ENCODE peak calls at places on chromosomes 1 and 21, in four cellular contexts. One of them, this sample, is unnamed.

GRCh38 chr21:46454634-46455390 is 3.9 kb upstream of the DIP2A start:
- DNase-seq in K562: no peak
- DNase-seq in SK-N-SH: no peak
- DNase-seq in HCT116: no peak
- DNase-seq in this sample: no peak

GRCh38 chr1:164188507-164188906 is 370.5 kb upstream of the PBX1 start:
- DNase-seq in SK-N-SH: no peak
- DNase-seq in HCT116: no peak
- DNase-seq in K562: no peak
- DNase-seq in this sample: no peak

GRCh38 chr1:85933901-85934300 is 222.7 kb downstream of the COL24A1 start:
- DNase-seq in SK-N-SH: no peak
- DNase-seq in HCT116: no peak
- DNase-seq in K562: no peak
- DNase-seq in this sample: no peak

GRCh38 chr1:107804134-107804533 is 160.8 kb downstream of the VAV3 start:
- DNase-seq in HCT116: no peak
- DNase-seq in SK-N-SH: no peak
- DNase-seq in K562: no peak
- DNase-seq in this sample: no peak

GRCh38 chr1:20346433-20346832 is 55.8 kb downstream of the VWA5B1 start:
- DNase-seq in HCT116: no peak
- DNase-seq in K562: no peak
- DNase-seq in SK-N-SH: no peak
- DNase-seq in this sample: no peak

GRCh38 chr1:236143104-236143948 is 987 bp downstream of the GPR137B start:
- DNase-seq in K562: no peak
- DNase-seq in SK-N-SH: peak; percentile 70
- DNase-seq in HCT116: no peak
- DNase-seq in this sample: no peak

GRCh38 chr21:34582506-34583150 is 32.3 kb downstream of the RCAN1 start:
- DNase-seq in HCT116: no peak
- DNase-seq in K562: peak; percentile 32
- DNase-seq in SK-N-SH: peak; percentile 17
- DNase-seq in this sample: peak; percentile 37

GRCh38 chr1:76209648-76210047 is 135.1 kb downstream of the ST6GALNAC3 start:
- DNase-seq in K562: no peak
- DNase-seq in HCT116: no peak
- DNase-seq in SK-N-SH: no peak
- DNase-seq in this sample: no peak

GRCh38 chr1:223341111-223341510 is 22.9 kb downstream of the SUSD4 start:
- DNase-seq in SK-N-SH: no peak
- DNase-seq in HCT116: no peak
- DNase-seq in K562: no peak
- DNase-seq in this sample: no peak

GRCh38 chr1:200980873-200981272 is 42.6 kb downstream of the KIF21B start:
- DNase-seq in SK-N-SH: no peak
- DNase-seq in HCT116: no peak
- DNase-seq in K562: no peak
- DNase-seq in this sample: no peak

GRCh38 chr1:225848044-225848955 is 33.9 kb downstream of the TMEM63A start:
- DNase-seq in HCT116: no peak
- DNase-seq in K562: peak; percentile 72
- DNase-seq in SK-N-SH: no peak
- DNase-seq in this sample: no peak

GRCh38 chr1:50658421-50659076 is 235.3 kb upstream of the DMRTA2 start:
- DNase-seq in K562: no peak
- DNase-seq in SK-N-SH: no peak
- DNase-seq in HCT116: no peak
- DNase-seq in this sample: peak; percentile 50

GRCh38 chr1:241844593-241844992 is 3.4 kb upstream of the EXO1 start:
- DNase-seq in SK-N-SH: no peak
- DNase-seq in HCT116: no peak
- DNase-seq in K562: no peak
- DNase-seq in this sample: no peak

GRCh38 chr21:39852726-39853510 is 14.3 kb upstream of the PCP4 start:
- DNase-seq in K562: no peak
- DNase-seq in HCT116: no peak
- DNase-seq in SK-N-SH: no peak
- DNase-seq in this sample: no peak

GRCh38 chr1:109266965-109267364 is 16.0 kb downstream of the PSRC1 start:
- DNase-seq in K562: no peak
- DNase-seq in SK-N-SH: no peak
- DNase-seq in HCT116: no peak
- DNase-seq in this sample: no peak

GRCh38 chr1:113141650-113142473 is 68.9 kb downstream of the LRIG2 start:
- DNase-seq in K562: peak; percentile 91
- DNase-seq in HCT116: no peak
- DNase-seq in SK-N-SH: no peak
- DNase-seq in this sample: no peak

GRCh38 chr1:108561731-108562326 is 1.9 kb downstream of the EEIG2 start:
- DNase-seq in HCT116: peak; percentile 72
- DNase-seq in K562: peak; percentile 63
- DNase-seq in SK-N-SH: peak; percentile 56
- DNase-seq in this sample: peak; percentile 66

GRCh38 chr1:145858238-145858936 is 494 bp downstream of the PIAS3 start:
- DNase-seq in HCT116: no peak
- DNase-seq in K562: peak; percentile 82
- DNase-seq in SK-N-SH: peak; percentile 83
- DNase-seq in this sample: no peak

GRCh38 chr1:226624526-226624925 is 76.0 kb downstream of the STUM start:
- DNase-seq in SK-N-SH: no peak
- DNase-seq in K562: no peak
- DNase-seq in HCT116: no peak
- DNase-seq in this sample: no peak

GRCh38 chr21:32947736-32948135 is 78.0 kb upstream of the OLIG2 start:
- DNase-seq in HCT116: no peak
- DNase-seq in SK-N-SH: no peak
- DNase-seq in K562: no peak
- DNase-seq in this sample: no peak

GRCh38 chr1:205616563-205617293 is 15.1 kb downstream of the ELK4 start:
- DNase-seq in K562: no peak
- DNase-seq in SK-N-SH: no peak
- DNase-seq in HCT116: no peak
- DNase-seq in this sample: peak; percentile 59

GRCh38 chr1:225746361-225747179 is 31.1 kb upstream of the SRP9 start:
- DNase-seq in SK-N-SH: no peak
- DNase-seq in HCT116: peak; percentile 51
- DNase-seq in K562: no peak
- DNase-seq in this sample: peak; percentile 85

GRCh38 chr1:92587445-92587844 is 100.7 kb upstream of the GFI1 start:
- DNase-seq in HCT116: no peak
- DNase-seq in SK-N-SH: no peak
- DNase-seq in K562: no peak
- DNase-seq in this sample: no peak

GRCh38 chr1:36115200-36115669 is 9.8 kb downstream of the COL8A2 start:
- DNase-seq in HCT116: no peak
- DNase-seq in K562: peak; percentile 39
- DNase-seq in SK-N-SH: peak; percentile 88
- DNase-seq in this sample: no peak

GRCh38 chr1:39691383-39692151 is at the start of gene HPCAL4:
- DNase-seq in HCT116: peak; percentile 74
- DNase-seq in SK-N-SH: peak; percentile 96
- DNase-seq in K562: peak; percentile 97
- DNase-seq in this sample: peak; percentile 72

GRCh38 chr1:42003433-42003832 is 84.7 kb upstream of the HIVEP3 start:
- DNase-seq in SK-N-SH: no peak
- DNase-seq in K562: no peak
- DNase-seq in HCT116: peak; percentile 24
- DNase-seq in this sample: no peak

GRCh38 chr1:9399510-9400424 is 107.1 kb downstream of the SPSB1 start:
- DNase-seq in K562: no peak
- DNase-seq in HCT116: no peak
- DNase-seq in SK-N-SH: no peak
- DNase-seq in this sample: peak; percentile 65

GRCh38 chr1:26785611-26786436 is 1.9 kb upstream of the PIGV start:
- DNase-seq in HCT116: no peak
- DNase-seq in K562: no peak
- DNase-seq in SK-N-SH: no peak
- DNase-seq in this sample: no peak

GRCh38 chr21:27681841-27682240 is 715.0 kb upstream of the ADAMTS5 start:
- DNase-seq in K562: no peak
- DNase-seq in HCT116: no peak
- DNase-seq in SK-N-SH: no peak
- DNase-seq in this sample: no peak

GRCh38 chr1:37858931-37859506 is 373 bp downstream of the MTF1 start:
- DNase-seq in HCT116: no peak
- DNase-seq in SK-N-SH: no peak
- DNase-seq in K562: no peak
- DNase-seq in this sample: no peak

GRCh38 chr1:86146566-86146965 is 10.0 kb downstream of the COL24A1 start:
- DNase-seq in SK-N-SH: no peak
- DNase-seq in K562: no peak
- DNase-seq in HCT116: no peak
- DNase-seq in this sample: no peak

GRCh38 chr1:230186003-230186863 is 119.2 kb downstream of the GALNT2 start:
- DNase-seq in HCT116: peak; percentile 76
- DNase-seq in K562: peak; percentile 41
- DNase-seq in SK-N-SH: no peak
- DNase-seq in this sample: peak; percentile 95

GRCh38 chr1:204294371-204294770 is 65.4 kb downstream of the PLEKHA6 start:
- DNase-seq in HCT116: no peak
- DNase-seq in K562: no peak
- DNase-seq in SK-N-SH: no peak
- DNase-seq in this sample: peak; percentile 44

GRCh38 chr1:184272178-184272866 is 114.5 kb upstream of the C1orf21 start:
- DNase-seq in SK-N-SH: no peak
- DNase-seq in K562: no peak
- DNase-seq in HCT116: no peak
- DNase-seq in this sample: no peak

GRCh38 chr1:184270556-184270955 is 116.3 kb upstream of the C1orf21 start:
- DNase-seq in HCT116: no peak
- DNase-seq in K562: no peak
- DNase-seq in SK-N-SH: no peak
- DNase-seq in this sample: no peak

DNA sequence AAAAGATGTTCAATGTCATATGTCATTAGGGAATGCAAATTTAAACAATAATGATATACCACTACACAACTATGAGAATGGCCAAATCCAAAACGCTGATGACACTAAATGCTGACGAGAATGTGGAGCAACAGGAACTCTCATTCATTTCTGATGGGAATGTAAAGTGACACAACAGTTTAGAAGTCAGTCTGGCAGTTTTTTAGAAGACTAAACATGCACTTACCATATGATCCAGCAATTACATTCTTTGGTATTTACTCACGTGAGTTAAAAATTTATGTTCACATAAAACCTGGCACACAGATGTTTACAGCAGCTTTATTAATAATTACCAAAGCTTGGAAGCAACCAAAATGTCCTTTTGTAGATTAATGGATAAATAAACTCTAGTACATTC is 110.4 kb upstream of the C1orf21 start:
- DNase-seq in K562: no peak
- DNase-seq in HCT116: no peak
- DNase-seq in SK-N-SH: no peak
- DNase-seq in this sample: no peak
- TF ChIP-seq POLR2AphosphoS5 in K562: no peak
- TF ChIP-seq POLR2AphosphoS5 in HCT116: no peak
- TF ChIP-seq POLR2AphosphoS5 in SK-N-SH: no peak
- TF ChIP-seq POLR2AphosphoS5 in this sample: no peak

DNA sequence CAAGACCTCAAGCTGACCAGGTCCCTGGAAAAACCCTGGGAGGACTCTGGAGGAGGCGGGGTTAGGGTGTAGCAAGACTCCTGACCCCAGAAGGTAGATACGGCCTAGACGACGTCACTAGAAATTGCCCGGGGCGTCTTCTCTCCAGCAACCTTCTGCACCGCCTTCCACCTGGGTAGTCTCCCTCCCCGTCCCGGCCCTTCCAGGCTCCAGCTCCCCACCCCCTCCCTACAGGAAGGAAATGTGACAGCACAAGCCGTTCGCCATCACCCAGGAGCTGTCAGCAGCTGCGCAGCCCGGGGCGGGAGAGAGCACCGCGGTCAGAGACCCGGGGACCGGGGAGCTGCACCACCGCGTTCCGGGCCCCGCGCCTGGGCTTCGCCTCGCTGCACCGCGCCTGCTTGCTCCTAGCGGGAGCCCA is 20.0 kb downstream of the SERTAD4 start:
- DNase-seq in SK-N-SH: peak; percentile 38
- DNase-seq in K562: no peak
- DNase-seq in HCT116: no peak
- DNase-seq in this sample: no peak
- TF ChIP-seq JUND in SK-N-SH: no peak
- TF ChIP-seq JUND in K562: no peak
- TF ChIP-seq JUND in HCT116: no peak
- TF ChIP-seq JUND in this sample: no peak

DNA sequence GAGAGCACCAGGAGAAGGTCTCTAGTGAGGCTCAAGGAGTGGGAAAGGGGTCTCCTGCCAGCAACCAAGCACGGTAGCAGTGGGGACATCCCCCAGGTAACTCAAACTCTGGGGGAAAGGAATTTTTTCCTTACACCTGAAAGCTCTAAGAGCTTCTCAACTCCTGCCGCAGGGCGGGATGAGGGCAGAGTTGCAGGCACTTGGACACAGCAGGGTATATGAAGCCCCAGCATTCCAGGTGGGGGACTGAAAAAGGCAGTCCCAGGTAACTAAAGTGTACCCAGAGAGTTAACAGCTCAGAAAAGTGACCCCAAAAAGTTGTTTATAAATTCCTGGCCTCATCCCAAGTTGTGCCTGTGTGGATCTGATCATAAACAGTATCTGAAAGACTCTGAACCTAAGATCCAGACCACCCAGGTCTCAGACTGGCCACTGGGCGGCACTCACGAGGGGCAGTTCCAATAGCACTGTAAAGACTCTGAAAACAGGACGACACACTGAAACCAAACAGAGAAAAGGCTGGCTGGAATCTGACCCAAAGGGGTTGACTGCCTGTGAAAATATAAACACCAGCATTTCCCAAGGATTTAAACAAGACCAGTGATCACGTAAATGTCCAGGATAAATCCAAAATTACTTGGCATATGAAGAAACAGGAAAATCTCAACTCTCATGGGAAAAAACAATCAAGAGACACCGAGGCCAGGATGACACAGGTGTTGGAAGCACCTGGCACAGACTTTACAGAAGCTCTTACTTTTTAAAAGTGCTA is 47.5 kb downstream of the HSF2BP start:
- DNase-seq in HCT116: peak; percentile 59
- DNase-seq in SK-N-SH: peak; percentile 73
- DNase-seq in K562: peak; percentile 70
- DNase-seq in this sample: peak; percentile 75
- TF ChIP-seq POLR2AphosphoS5 in HCT116: no peak
- TF ChIP-seq POLR2AphosphoS5 in SK-N-SH: no peak
- TF ChIP-seq POLR2AphosphoS5 in K562: no peak
- TF ChIP-seq POLR2AphosphoS5 in this sample: no peak

DNA sequence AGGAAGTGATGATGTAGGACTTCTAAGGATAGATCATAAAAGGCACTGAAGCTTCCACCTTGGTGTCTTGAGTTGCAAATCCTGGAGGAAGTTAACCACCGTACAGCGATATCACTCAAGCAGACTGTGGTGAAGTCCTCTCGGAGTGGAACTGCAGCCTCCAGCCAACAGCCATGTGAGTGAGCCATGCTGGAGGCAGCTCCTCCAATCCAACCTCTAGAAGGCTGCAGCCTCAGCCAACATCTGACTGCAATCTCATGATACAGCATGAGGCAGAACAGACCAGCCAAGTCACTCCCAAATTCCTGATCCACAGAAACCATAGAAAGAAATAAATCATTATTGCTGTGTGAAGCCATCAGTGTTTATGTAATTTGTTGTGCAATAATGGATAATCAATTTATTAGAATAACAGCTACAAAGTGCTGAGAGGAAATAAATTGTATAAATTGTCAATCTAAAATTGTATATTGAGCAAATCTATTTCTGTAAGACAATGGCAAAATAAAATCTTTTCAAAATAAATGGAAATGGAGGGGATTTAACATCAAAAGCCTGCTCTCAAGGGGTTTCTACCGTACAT is 65.0 kb downstream of the PRSS38 start:
- DNase-seq in K562: peak; percentile 4
- DNase-seq in SK-N-SH: no peak
- DNase-seq in HCT116: no peak
- DNase-seq in this sample: no peak
- TF ChIP-seq JUND in K562: no peak
- TF ChIP-seq JUND in SK-N-SH: no peak
- TF ChIP-seq JUND in HCT116: no peak
- TF ChIP-seq JUND in this sample: no peak

This sample was measured in HepG2.